ENCODE peak calls at places on chromosomes 6 and 20, in nine cellular contexts. R is EL; L is H4; V is hepatocyte; O is AG08395; S is DMS153; Q is effector memory CD4-positive, alpha-beta T cell; T is esophagus squamous epithelium; E is stimulated activated naive CD4-positive, alpha-beta T cell. C is an unnamed sample.

GRCh38 chr20:47235853-47236638 is 120.5 kb downstream of the ZMYND8 start:
- DNase-seq in S (no peak), Q (no peak), O (no peak), R (no peak), L (no peak), T (no peak), V (no peak), E (no peak), C (no peak)

GRCh38 chr6:137873273-137873762 is 6.3 kb downstream of the TNFAIP3 start:
- DNase-seq in L (peak), R (peak), O (peak), E (no peak), Q (peak), V (peak), T (peak), S (no peak), C (peak)

GRCh38 chr20:62880935-62881661 is 19.5 kb upstream of the TCFL5 start:
- DNase-seq in L (no peak), Q (no peak), E (no peak), R (no peak), T (no peak), O (no peak), S (no peak), V (no peak), C (no peak)

GRCh38 chr6:26312501-26313390 is 52.3 kb upstream of the BTN3A2 start:
- DNase-seq in S (peak), V (peak), E (peak), T (no peak), L (peak), Q (peak), R (peak), O (no peak), C (peak)

GRCh38 chr6:14835122-14835521 is 410.7 kb upstream of the JARID2 start:
- DNase-seq in V (no peak), L (no peak), S (no peak), R (no peak), O (no peak), Q (no peak), E (no peak), T (no peak), C (no peak)

GRCh38 chr6:20208687-20209378 is 3.4 kb downstream of the MBOAT1 start:
- DNase-seq in E (no peak), L (no peak), O (no peak), V (no peak), S (no peak), Q (no peak), T (no peak), R (no peak), C (no peak)

GRCh38 chr20:22462975-22463914 is 121.1 kb downstream of the FOXA2 start:
- DNase-seq in Q (no peak), T (no peak), S (peak), R (no peak), V (no peak), O (no peak), L (peak), E (no peak), C (no peak)

GRCh38 chr20:5557123-5557522 is 193.1 kb upstream of the SHLD1 start:
- DNase-seq in S (peak), L (peak), E (no peak), O (peak), Q (peak), R (peak), T (no peak), V (peak), C (peak)

GRCh38 chr6:157813191-157813590 is 9.9 kb upstream of the SNX9 start:
- DNase-seq in V (no peak), R (peak), E (no peak), S (no peak), T (no peak), O (no peak), Q (no peak), L (no peak), C (no peak)

GRCh38 chr20:48668451-48668946 is 159.3 kb downstream of the PREX1 start:
- DNase-seq in R (peak), V (no peak), Q (no peak), O (peak), L (no peak), E (no peak), S (no peak), T (no peak), C (peak)

GRCh38 chr6:112831022-112831421 is 483.9 kb downstream of the RFPL4B start:
- DNase-seq in L (no peak), E (no peak), O (no peak), S (no peak), Q (no peak), T (no peak), V (no peak), R (peak), C (no peak)

GRCh38 chr6:16494781-16495180 is 256.4 kb downstream of the GMPR start:
- DNase-seq in V (no peak), E (no peak), L (no peak), O (no peak), R (no peak), Q (no peak), S (no peak), T (no peak), C (peak)

GRCh38 chr6:144809120-144809519 is 524.0 kb downstream of the UTRN start:
- DNase-seq in O (peak), L (no peak), V (no peak), E (no peak), T (no peak), Q (no peak), S (no peak), R (peak), C (peak)

GRCh38 chr20:38805958-38806854 is 709 bp downstream of the PPP1R16B start:
- DNase-seq in T (no peak), Q (peak), S (no peak), L (no peak), R (no peak), O (no peak), V (no peak), E (peak), C (peak)

GRCh38 chr6:82441047-82441770 is 77.6 kb downstream of the TPBG start:
- DNase-seq in V (no peak), S (peak), R (no peak), T (no peak), O (no peak), L (no peak), Q (no peak), E (no peak), C (no peak)

GRCh38 chr6:139778688-139779087 is 404.2 kb upstream of the CITED2 start:
- DNase-seq in V (no peak), R (peak), Q (no peak), L (no peak), T (no peak), E (no peak), S (peak), O (peak), C (peak)

GRCh38 chr6:42771741-42772100 is 10.1 kb upstream of the BICRAL start:
- DNase-seq in R (no peak), V (no peak), Q (no peak), T (no peak), E (no peak), S (no peak), O (no peak), L (no peak), C (no peak)

GRCh38 chr6:139940741-139941712 is 566.6 kb upstream of the CITED2 start:
- DNase-seq in L (no peak), O (no peak), R (no peak), E (no peak), S (no peak), T (no peak), V (no peak), Q (no peak), C (no peak)

GRCh38 chr6:38989064-38989463 is 59.5 kb upstream of the GLP1R start:
- DNase-seq in S (no peak), T (no peak), R (no peak), E (no peak), V (no peak), O (no peak), Q (no peak), L (no peak), C (no peak)

GRCh38 chr6:70763754-70764153 is 96.1 kb downstream of the SMAP1 start:
- DNase-seq in E (no peak), T (no peak), O (peak), S (no peak), Q (no peak), V (no peak), L (no peak), R (peak), C (peak)

GRCh38 chr6:41560440-41561192 is 14.4 kb downstream of the FOXP4 start:
- DNase-seq in E (peak), R (no peak), T (peak), Q (peak), O (peak), V (no peak), S (no peak), L (no peak), C (peak)

GRCh38 chr6:35713426-35713825 is 23.4 kb upstream of the ARMC12 start:
- DNase-seq in L (no peak), O (no peak), E (no peak), V (no peak), S (no peak), R (no peak), Q (no peak), T (no peak), C (no peak)

GRCh38 chr20:57659131-57659788 is 39.0 kb upstream of the ZBP1 start:
- DNase-seq in V (no peak), T (no peak), O (no peak), E (no peak), R (no peak), Q (no peak), S (no peak), L (no peak), C (no peak)

GRCh38 chr20:4663044-4663443 is 58.7 kb upstream of the PRND start:
- DNase-seq in V (no peak), S (no peak), T (no peak), L (no peak), E (no peak), O (no peak), R (no peak), Q (no peak), C (no peak)

GRCh38 chr20:58127731-58128130 is 100.7 kb downstream of the ANKRD60 start:
- DNase-seq in T (no peak), V (no peak), Q (no peak), O (peak), L (peak), S (no peak), R (peak), E (no peak), C (peak)

GRCh38 chr20:13462091-13462490 is 176.6 kb downstream of the TASP1 start:
- DNase-seq in O (no peak), S (no peak), L (no peak), R (no peak), E (no peak), Q (no peak), V (no peak), T (no peak), C (peak)

C was measured in astrocyte of the hippocampus.